ENCODE peak calls at places on chromosomes 6 and 20, in six cellular contexts. D is SJSA1, H is OCI-LY7, Z is aorta, B is H1, S is small intestine. W is an unnamed sample.

GRCh38 chr6:168374051-168374502 is 54.5 kb upstream of the DACT2 start:
- DNase-seq in Z (peak), H (no peak), B (no peak), S (no peak), D (no peak), W (no peak)

GRCh38 chr20:17882834-17883591 is 85.6 kb downstream of the SNX5 start:
- DNase-seq in B (no peak), D (no peak), S (no peak), H (no peak), Z (no peak), W (no peak)

GRCh38 chr20:63980317-63980805 is 571 bp upstream of the PRPF6 start:
- DNase-seq in B (no peak), H (no peak), D (no peak), S (no peak), Z (no peak), W (no peak)

GRCh38 chr6:8215631-8216030 is 113.3 kb upstream of the EEF1E1 start:
- DNase-seq in Z (no peak), B (no peak), H (no peak), D (no peak), S (no peak), W (no peak)

GRCh38 chr6:47094351-47094925 is 52.3 kb upstream of the ADGRF1 start:
- DNase-seq in D (no peak), S (peak), Z (no peak), H (peak), B (no peak), W (no peak)

GRCh38 chr6:46118836-46119235 is 11.0 kb upstream of the ENPP4 start:
- DNase-seq in H (no peak), B (no peak), S (no peak), Z (no peak), D (no peak), W (no peak)

GRCh38 chr6:110369056-110369455 is 10.9 kb upstream of the METTL24 start:
- DNase-seq in D (no peak), B (no peak), H (no peak), Z (no peak), S (no peak), W (no peak)

GRCh38 chr6:149917679-149918078 is 5.2 kb downstream of the RAET1G start:
- DNase-seq in S (no peak), D (no peak), B (no peak), Z (no peak), H (no peak), W (no peak)

GRCh38 chr6:29723666-29724588 is 693 bp downstream of the HLA-F start:
- DNase-seq in H (peak), Z (peak), S (peak), B (no peak), D (peak), W (no peak)

GRCh38 chr20:32368930-32369329 is 10.8 kb downstream of the ASXL1 start:
- DNase-seq in B (no peak), Z (no peak), H (peak), D (peak), S (no peak), W (no peak)

GRCh38 chr6:110625883-110626282 is 149.5 kb upstream of the SLC22A16 start:
- DNase-seq in B (no peak), D (no peak), Z (no peak), S (no peak), H (no peak), W (no peak)

GRCh38 chr6:138499303-138499991 is at the start of gene NHSL1:
- DNase-seq in D (no peak), S (peak), B (no peak), H (peak), Z (no peak), W (no peak)

GRCh38 chr20:1335961-1336698 is 7.2 kb upstream of the SDCBP2 start:
- DNase-seq in S (no peak), B (no peak), D (no peak), H (no peak), Z (no peak), W (no peak)

GRCh38 chr20:18156045-18156444 is 18.4 kb downstream of the KAT14 start:
- DNase-seq in D (no peak), H (no peak), B (no peak), Z (no peak), S (no peak), W (no peak)

GRCh38 chr6:105651969-105652368 is 249.1 kb upstream of the PREP start:
- DNase-seq in B (no peak), Z (no peak), S (no peak), H (no peak), D (no peak), W (no peak)

GRCh38 chr6:4459032-4459431 is 317.2 kb upstream of the CDYL start:
- DNase-seq in B (no peak), Z (no peak), H (no peak), D (no peak), S (no peak), W (no peak)

GRCh38 chr20:11108102-11108842 is 434.5 kb upstream of the JAG1 start:
- DNase-seq in Z (no peak), S (no peak), B (no peak), H (no peak), D (no peak), W (no peak)

GRCh38 chr6:43873806-43874714 is 104.0 kb downstream of the VEGFA start:
- DNase-seq in D (no peak), H (no peak), B (no peak), Z (no peak), S (peak), W (peak)

GRCh38 chr20:23128461-23129125 is 42.5 kb upstream of the CD93 start:
- DNase-seq in B (no peak), D (no peak), H (no peak), S (no peak), Z (peak), W (no peak)

GRCh38 chr6:137414599-137414998 is 79.6 kb downstream of the OLIG3 start:
- DNase-seq in D (no peak), H (no peak), B (no peak), Z (no peak), S (peak), W (no peak)

GRCh38 chr20:20668639-20669038 is 43.8 kb downstream of the RALGAPA2 start:
- DNase-seq in S (no peak), D (no peak), Z (no peak), H (peak), B (no peak), W (no peak)

GRCh38 chr6:36873115-36873514 is 1.5 kb downstream of the PPIL1 start:
- DNase-seq in Z (no peak), B (no peak), D (no peak), S (no peak), H (no peak), W (no peak)

GRCh38 chr20:1386323-1386722 is 6.5 kb downstream of the FKBP1A start:
- DNase-seq in Z (no peak), B (no peak), H (no peak), D (no peak), S (no peak), W (no peak)

GRCh38 chr6:12071064-12071615 is 59.0 kb downstream of the HIVEP1 start:
- DNase-seq in B (no peak), S (no peak), D (no peak), Z (no peak), H (no peak), W (no peak)

GRCh38 chr6:6591778-6592388 is 3.4 kb downstream of the LY86 start:
- DNase-seq in D (no peak), Z (no peak), S (no peak), B (no peak), H (peak), W (no peak)

GRCh38 chr6:71287038-71287437 is 1.6 kb upstream of the OGFRL1 start:
- DNase-seq in Z (no peak), B (no peak), H (peak), D (no peak), S (peak), W (peak)

GRCh38 chr6:105750089-105750488 is 336.0 kb upstream of the PRDM1 start:
- DNase-seq in H (no peak), B (no peak), S (no peak), Z (no peak), D (no peak), W (no peak)

GRCh38 chr20:33311989-33312388 is 29.0 kb downstream of the BPIFB1 start:
- DNase-seq in S (no peak), B (no peak), D (no peak), Z (no peak), H (no peak), W (no peak)

GRCh38 chr6:100881707-100882040 is 545 bp upstream of the ASCC3 start:
- DNase-seq in S (no peak), Z (no peak), D (no peak), H (no peak), B (no peak), W (no peak)

GRCh38 chr20:64181391-64181790 is 17.1 kb downstream of the MYT1 start:
- DNase-seq in H (no peak), S (no peak), B (no peak), D (no peak), Z (no peak), W (no peak)

GRCh38 chr6:90175627-90176538 is 120.8 kb downstream of the BACH2 start:
- DNase-seq in B (no peak), D (peak), Z (no peak), H (no peak), S (no peak), W (no peak)

GRCh38 chr6:157089258-157089657 is 234.1 kb downstream of the TMEM242 start:
- DNase-seq in B (peak), D (peak), S (no peak), Z (no peak), H (no peak), W (no peak)

DNA sequence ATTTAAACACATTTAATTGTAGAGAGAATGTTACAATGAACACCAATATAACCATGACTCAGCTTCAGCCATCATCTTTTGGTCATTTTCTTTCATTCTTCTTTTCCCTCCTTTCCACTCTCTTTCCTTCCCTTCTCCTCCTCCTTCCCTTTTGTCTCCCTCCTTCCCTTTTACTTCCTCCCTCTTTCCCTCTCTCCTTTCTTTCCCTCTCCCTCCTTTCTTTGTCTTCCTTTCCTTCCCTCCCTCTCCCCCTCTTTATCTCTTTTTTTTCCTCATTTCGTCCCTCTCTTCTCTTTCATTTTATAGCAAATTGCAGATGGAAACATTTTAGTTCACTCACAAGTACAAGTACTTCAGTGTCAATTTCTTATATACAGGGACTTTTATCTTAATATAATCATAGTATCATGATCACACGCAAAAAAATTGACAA is 1.8 kb downstream of the ZKSCAN3 start:
- DNase-seq in S (no peak), B (no peak), H (no peak), Z (no peak), D (no peak), W (no peak)
- H3K4me3 ChIP-seq in S (no peak), B (no peak), H (no peak), Z (no peak), D (no peak), W (peak)

GRCh38 chr20:48824830-48825550 is 2.8 kb downstream of the PREX1 start:
- DNase-seq in D (peak), S (no peak), B (no peak), Z (peak), H (no peak), W (no peak)
- H3K27ac ChIP-seq in D (peak), S (peak), B (no peak), Z (peak), H (peak), W (peak)

GRCh38 chr20:48817367-48818030 is 10.3 kb downstream of the PREX1 start:
- DNase-seq in S (no peak), B (no peak), Z (peak), H (no peak), D (no peak), W (no peak)
- H3K4me3 ChIP-seq in S (no peak), B (no peak), Z (no peak), H (peak), D (no peak), W (no peak)

GRCh38 chr6:25193147-25193864 is 85.9 kb upstream of the CARMIL1 start:
- DNase-seq in D (peak), S (no peak), H (no peak), B (no peak), Z (no peak), W (peak)
- H3K27ac ChIP-seq in D (peak), S (peak), H (no peak), B (no peak), Z (peak), W (peak)

GRCh38 chr6:34598725-34599124 is 42.6 kb upstream of the SPDEF start:
- DNase-seq in B (no peak), H (no peak), D (peak), Z (no peak), S (no peak), W (no peak)
- H3K4me3 ChIP-seq in B (no peak), H (no peak), D (no peak), Z (no peak), S (no peak), W (no peak)

GRCh38 chr6:2221724-2222274 is 23.6 kb downstream of the GMDS start:
- DNase-seq in D (peak), H (no peak), B (no peak), S (no peak), Z (no peak), W (no peak)
- H3K27ac ChIP-seq in D (peak), H (no peak), B (no peak), S (peak), Z (no peak), W (no peak)

GRCh38 chr20:45998337-45998736 is 10.4 kb upstream of the MMP9 start:
- DNase-seq in D (no peak), H (no peak), S (no peak), Z (no peak), B (no peak), W (no peak)

GRCh38 chr20:46001498-46001897 is 7.2 kb upstream of the MMP9 start:
- DNase-seq in Z (no peak), D (no peak), H (no peak), S (no peak), B (no peak), W (no peak)

GRCh38 chr20:46000571-46001145 is 8.1 kb upstream of the MMP9 start:
- DNase-seq in Z (no peak), H (no peak), D (no peak), B (no peak), S (no peak), W (no peak)

GRCh38 chr20:45998761-45999160 is 9.9 kb upstream of the MMP9 start:
- DNase-seq in H (peak), B (no peak), Z (peak), S (no peak), D (no peak), W (no peak)

DNA sequence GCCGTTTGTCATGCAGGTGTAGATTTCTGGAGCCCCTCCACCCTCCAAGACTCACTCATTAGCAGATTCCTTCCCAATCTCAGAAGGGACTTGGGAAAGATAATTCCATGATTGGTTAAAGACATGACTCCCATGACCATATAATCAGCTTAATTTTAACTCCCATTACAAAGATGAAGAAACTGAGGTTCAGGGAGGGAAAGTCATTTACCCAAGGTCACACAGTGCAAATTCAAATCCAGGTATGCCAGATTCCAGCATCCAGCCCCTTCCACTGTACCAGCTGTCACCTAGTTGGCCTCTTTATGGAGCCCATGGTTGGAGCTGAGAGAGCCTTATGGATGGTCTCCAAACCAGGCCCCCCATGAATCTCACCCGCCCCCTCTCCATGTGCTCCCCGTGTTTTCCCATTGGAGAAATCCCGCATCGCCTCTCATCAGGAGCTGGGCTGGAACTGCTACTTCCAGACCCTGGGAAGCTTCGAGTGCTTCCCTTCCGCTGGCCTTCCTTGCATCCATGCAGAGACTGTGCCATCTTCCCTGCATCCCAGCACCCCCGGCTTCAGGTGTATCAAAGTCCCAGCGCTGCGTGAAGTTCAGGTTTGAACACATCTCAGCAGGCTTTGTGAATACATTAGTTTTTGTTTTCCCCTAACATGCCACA is 8.7 kb upstream of the MMP9 start:
- DNase-seq in D (no peak), S (no peak), B (no peak), Z (no peak), H (no peak), W (no peak)
- H3K4me3 ChIP-seq in D (no peak), S (no peak), B (no peak), Z (no peak), H (no peak), W (no peak)

GRCh38 chr6:130946076-130946475 is 117.0 kb downstream of the EPB41L2 start:
- DNase-seq in B (no peak), S (no peak), D (no peak), Z (no peak), H (no peak), W (no peak)
- H3K27ac ChIP-seq in B (no peak), S (no peak), D (peak), Z (no peak), H (no peak), W (no peak)

GRCh38 chr20:38805502-38805957 is at the start of gene PPP1R16B:
- DNase-seq in H (peak), D (no peak), B (no peak), S (peak), Z (peak), W (peak)
- H3K4me3 ChIP-seq in H (peak), D (no peak), B (peak), S (peak), Z (peak), W (peak)

W was measured in breast epithelium.